ENCODE peak calls at places on chromosomes 12 and 14, in four cellular contexts. Q is nephron progenitor cell, I is HFFc6, Z is breast epithelium. P is an unnamed sample.

GRCh38 chr14:100629696-100630095 is 42.5 kb upstream of the BEGAIN start:
- DNase-seq in Q (no peak), I (no peak), Z (no peak), P (no peak)

GRCh38 chr14:89041245-89041585 is 216.8 kb downstream of the TTC8 start:
- DNase-seq in Q (no peak), I (peak), Z (peak), P (no peak)

GRCh38 chr12:50922820-50923219 is 29.5 kb upstream of the HIGD1C start:
- DNase-seq in Q (peak), I (no peak), Z (no peak), P (no peak)

GRCh38 chr12:130975116-130975515 is 21.4 kb downstream of the ADGRD1 start:
- DNase-seq in Q (no peak), I (no peak), Z (no peak), P (no peak)

GRCh38 chr12:119075918-119076317 is 94.6 kb downstream of the SRRM4 start:
- DNase-seq in Q (no peak), I (no peak), Z (no peak), P (no peak)

GRCh38 chr12:108799528-108800243 is 57.7 kb downstream of the SSH1 start:
- DNase-seq in Q (no peak), I (no peak), Z (no peak), P (peak)

GRCh38 chr14:60648169-60648933 is 926 bp downstream of the SIX1 start:
- DNase-seq in Q (peak), I (no peak), Z (no peak), P (peak)

GRCh38 chr12:120363274-120363855 is 5.6 kb downstream of the MSI1 start:
- DNase-seq in Q (no peak), I (no peak), Z (no peak), P (peak)

GRCh38 chr12:18079541-18080230 is 10.3 kb downstream of the RERGL start:
- DNase-seq in Q (no peak), I (no peak), Z (no peak), P (no peak)

GRCh38 chr14:105141026-105141425 is 27.6 kb downstream of the JAG2 start:
- DNase-seq in Q (no peak), I (no peak), Z (no peak), P (no peak)

GRCh38 chr14:91303091-91303923 is 58.8 kb upstream of the GPR68 start:
- DNase-seq in Q (peak), I (no peak), Z (no peak), P (peak)

GRCh38 chr14:59101441-59101840 is 87.0 kb upstream of the DAAM1 start:
- DNase-seq in Q (no peak), I (no peak), Z (no peak), P (no peak)

GRCh38 chr14:89037065-89037464 is 212.6 kb downstream of the TTC8 start:
- DNase-seq in Q (no peak), I (no peak), Z (no peak), P (no peak)

GRCh38 chr12:120101617-120102016 is 14.9 kb downstream of the RAB35 start:
- DNase-seq in Q (no peak), I (no peak), Z (no peak), P (no peak)

GRCh38 chr12:22164101-22164500 is 118.1 kb downstream of the CMAS start:
- DNase-seq in Q (no peak), I (no peak), Z (no peak), P (no peak)

GRCh38 chr12:6382371-6382770 is 1.6 kb upstream of the LTBR start:
- DNase-seq in Q (no peak), I (no peak), Z (no peak), P (no peak)

GRCh38 chr12:8742501-8742900 is 44.7 kb downstream of the RIMKLB start:
- DNase-seq in Q (no peak), I (peak), Z (no peak), P (no peak)

GRCh38 chr14:96881713-96882112 is 84.5 kb downstream of the VRK1 start:
- DNase-seq in Q (no peak), I (no peak), Z (no peak), P (no peak)
- TF ChIP-seq CTCF in Q (no peak), I (no peak), Z (no peak), P (no peak)

GRCh38 chr12:862303-862911 is 87.1 kb downstream of the RAD52 start:
- DNase-seq in Q (no peak), I (no peak), Z (no peak), P (no peak)

GRCh38 chr12:851913-852312 is 97.6 kb downstream of the RAD52 start:
- DNase-seq in Q (no peak), I (peak), Z (no peak), P (no peak)

GRCh38 chr12:852864-853263 is 96.6 kb downstream of the RAD52 start:
- DNase-seq in Q (no peak), I (no peak), Z (no peak), P (no peak)

GRCh38 chr12:863285-863684 is 86.2 kb downstream of the RAD52 start:
- DNase-seq in Q (no peak), I (no peak), Z (no peak), P (no peak)

GRCh38 chr12:857611-858010 is 91.9 kb downstream of the RAD52 start:
- DNase-seq in Q (no peak), I (peak), Z (no peak), P (no peak)
- TF ChIP-seq CTCF in Q (no peak), I (no peak), Z (no peak), P (no peak)

GRCh38 chr12:58105225-58106119 is 164.1 kb downstream of the ATP23 start:
- DNase-seq in Q (no peak), I (peak), Z (no peak), P (no peak)
- TF ChIP-seq CTCF in Q (no peak), I (peak), Z (peak), P (no peak)

GRCh38 chr12:25482637-25483036 is 70.4 kb downstream of the LMNTD1 start:
- DNase-seq in Q (no peak), I (no peak), Z (no peak), P (no peak)
- TF ChIP-seq CTCF in Q (no peak), I (no peak), Z (no peak), P (no peak)

GRCh38 chr14:71320107-71320733 is 413.0 kb downstream of the PCNX1 start:
- DNase-seq in Q (peak), I (peak), Z (peak), P (peak)
- TF ChIP-seq CTCF in Q (no peak), I (no peak), Z (no peak), P (no peak)

GRCh38 chr12:84508325-84508861 is 404.2 kb downstream of the SLC6A15 start:
- DNase-seq in Q (peak), I (peak), Z (no peak), P (no peak)
- TF ChIP-seq CTCF in Q (peak), I (peak), Z (no peak), P (no peak)

GRCh38 chr12:101881228-101881627 is 3.8 kb downstream of the DRAM1 start:
- DNase-seq in Q (no peak), I (no peak), Z (no peak), P (no peak)

GRCh38 chr12:101880769-101881168 is 3.4 kb downstream of the DRAM1 start:
- DNase-seq in Q (no peak), I (no peak), Z (no peak), P (no peak)

GRCh38 chr12:101877816-101878811 is 734 bp downstream of the DRAM1 start:
- DNase-seq in Q (no peak), I (no peak), Z (no peak), P (peak)

GRCh38 chr12:101875112-101875961 is 2.0 kb upstream of the DRAM1 start:
- DNase-seq in Q (no peak), I (no peak), Z (no peak), P (no peak)

GRCh38 chr12:101876861-101877815 is at the start of gene DRAM1:
- DNase-seq in Q (peak), I (peak), Z (peak), P (peak)
- TF ChIP-seq CTCF in Q (no peak), I (peak), Z (no peak), P (no peak)

DNA sequence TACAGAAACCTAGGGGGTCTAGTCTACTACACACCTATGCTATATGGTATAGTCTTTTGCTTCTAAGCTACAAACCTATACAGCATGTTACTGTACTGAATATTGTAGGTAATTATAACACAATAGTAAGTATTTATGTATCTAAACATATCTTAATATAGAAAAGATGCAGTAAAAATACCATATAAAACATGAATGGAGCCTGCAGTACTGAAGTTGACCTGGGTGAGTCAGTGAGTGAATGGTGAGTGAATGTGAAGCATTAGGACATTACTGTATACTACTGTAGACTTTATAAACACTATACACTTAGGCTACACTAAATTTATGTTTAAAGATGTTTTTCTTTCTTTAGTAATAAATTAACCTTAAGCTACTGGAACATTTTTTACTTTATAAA is 13.1 kb upstream of the ABCD2 start:
- DNase-seq in Q (no peak), I (no peak), Z (no peak), P (no peak)
- TF ChIP-seq CTCF in Q (no peak), I (no peak), Z (no peak), P (no peak)